ENCODE peak calls at places on chromosomes 11 and 22, in four cellular contexts. P is SJSA1, G is GM12878, S is NT2/D1. R is an unnamed sample. For H3K4me1, the result is how much of the 10 kb centered on the place peaks cover.

GRCh38 chr11:46295312-46295995 is 18.0 kb downstream of the CREB3L1 start:
- DNase-seq in S (peak), G (no peak), P (peak), R (peak)

GRCh38 chr22:36398602-36399472 is 11.1 kb upstream of the MYH9 start:
- DNase-seq in P (peak), G (no peak), S (no peak), R (no peak)

GRCh38 chr11:116509566-116509965 is 263.2 kb downstream of the BUD13 start:
- DNase-seq in G (no peak), P (no peak), S (no peak), R (no peak)

GRCh38 chr11:704189-704798 is 1.7 kb upstream of the EPS8L2 start:
- DNase-seq in S (no peak), G (no peak), P (no peak), R (no peak)

GRCh38 chr22:48957311-48957986 is 870.2 kb downstream of the BRD1 start:
- DNase-seq in G (no peak), P (no peak), S (no peak), R (no peak)

GRCh38 chr22:22074634-22075381 is 92.2 kb upstream of the TOP3B start:
- DNase-seq in P (no peak), S (no peak), G (no peak), R (no peak)

GRCh38 chr11:11620966-11621880 is 582 bp downstream of the GALNT18 start:
- DNase-seq in P (peak), S (no peak), G (no peak), R (no peak)

GRCh38 chr11:10351768-10352641 is 47.1 kb downstream of the ADM start:
- DNase-seq in S (peak), G (no peak), P (peak), R (no peak)

GRCh38 chr22:46699091-46699490 is 39.0 kb downstream of the CERK start:
- DNase-seq in G (no peak), P (no peak), S (no peak), R (no peak)

GRCh38 chr11:1749787-1750351 is 526 bp downstream of the IFITM10 start:
- DNase-seq in P (peak), S (no peak), G (no peak), R (peak)

GRCh38 chr11:45102810-45103621 is 43.4 kb upstream of the PRDM11 start:
- DNase-seq in P (peak), G (peak), S (peak), R (peak)

GRCh38 chr22:48750826-48751440 is 1076.7 kb downstream of the BRD1 start:
- DNase-seq in S (no peak), P (no peak), G (no peak), R (no peak)

GRCh38 chr11:74839971-74840370 is 91.3 kb downstream of the RNF169 start:
- DNase-seq in S (no peak), G (no peak), P (no peak), R (no peak)

GRCh38 chr11:107996025-107996776 is 12.5 kb upstream of the CUL5 start:
- DNase-seq in S (no peak), G (no peak), P (no peak), R (no peak)

GRCh38 chr11:17764446-17765218 is 30.1 kb downstream of the KCNC1 start:
- DNase-seq in S (no peak), G (no peak), P (no peak), R (no peak)

GRCh38 chr11:73453562-73453961 is 77.4 kb downstream of the RELT start:
- DNase-seq in G (no peak), S (no peak), P (no peak), R (no peak)

GRCh38 chr11:62266558-62266957 is 3.4 kb upstream of the SCGB2A2 start:
- DNase-seq in S (no peak), P (no peak), G (no peak), R (no peak)

GRCh38 chr11:28448186-28448585 is 340.0 kb downstream of the METTL15 start:
- DNase-seq in G (no peak), S (no peak), P (no peak), R (no peak)

GRCh38 chr11:75780888-75781287 is 12.3 kb downstream of the DGAT2 start:
- DNase-seq in G (no peak), S (no peak), P (no peak), R (no peak)

GRCh38 chr11:95456704-95457491 is 225.9 kb upstream of the SESN3 start:
- DNase-seq in G (no peak), P (no peak), S (no peak), R (no peak)

GRCh38 chr22:21937041-21937820 is 15.4 kb downstream of the PPM1F start:
- DNase-seq in S (no peak), P (no peak), G (no peak), R (peak)

GRCh38 chr11:116445108-116446047 is 327.4 kb downstream of the BUD13 start:
- DNase-seq in P (no peak), S (peak), G (no peak), R (no peak)

GRCh38 chr11:88623536-88623935 is 286.0 kb upstream of the CTSC start:
- DNase-seq in S (no peak), P (no peak), G (no peak), R (no peak)

GRCh38 chr11:844693-845644 is 2.3 kb downstream of the TSPAN4 start:
- DNase-seq in S (peak), P (peak), G (no peak), R (peak)

GRCh38 chr22:36386351-36386899 is 1.3 kb downstream of the MYH9 start:
- DNase-seq in G (peak), P (no peak), S (no peak), R (peak)

GRCh38 chr11:45922425-45923082 is at the start of gene LARGE2:
- DNase-seq in S (no peak), G (no peak), P (no peak), R (peak)

GRCh38 chr11:123434262-123434661 is 4.2 kb downstream of the GRAMD1B start:
- DNase-seq in S (no peak), G (no peak), P (no peak), R (no peak)

GRCh38 chr11:32829680-32830412 is at the start of gene PRRG4:
- DNase-seq in S (no peak), P (peak), G (no peak), R (peak)

GRCh38 chr22:36405671-36406070 is 17.9 kb upstream of the MYH9 start:
- DNase-seq in G (no peak), P (peak), S (no peak), R (peak)

DNA sequence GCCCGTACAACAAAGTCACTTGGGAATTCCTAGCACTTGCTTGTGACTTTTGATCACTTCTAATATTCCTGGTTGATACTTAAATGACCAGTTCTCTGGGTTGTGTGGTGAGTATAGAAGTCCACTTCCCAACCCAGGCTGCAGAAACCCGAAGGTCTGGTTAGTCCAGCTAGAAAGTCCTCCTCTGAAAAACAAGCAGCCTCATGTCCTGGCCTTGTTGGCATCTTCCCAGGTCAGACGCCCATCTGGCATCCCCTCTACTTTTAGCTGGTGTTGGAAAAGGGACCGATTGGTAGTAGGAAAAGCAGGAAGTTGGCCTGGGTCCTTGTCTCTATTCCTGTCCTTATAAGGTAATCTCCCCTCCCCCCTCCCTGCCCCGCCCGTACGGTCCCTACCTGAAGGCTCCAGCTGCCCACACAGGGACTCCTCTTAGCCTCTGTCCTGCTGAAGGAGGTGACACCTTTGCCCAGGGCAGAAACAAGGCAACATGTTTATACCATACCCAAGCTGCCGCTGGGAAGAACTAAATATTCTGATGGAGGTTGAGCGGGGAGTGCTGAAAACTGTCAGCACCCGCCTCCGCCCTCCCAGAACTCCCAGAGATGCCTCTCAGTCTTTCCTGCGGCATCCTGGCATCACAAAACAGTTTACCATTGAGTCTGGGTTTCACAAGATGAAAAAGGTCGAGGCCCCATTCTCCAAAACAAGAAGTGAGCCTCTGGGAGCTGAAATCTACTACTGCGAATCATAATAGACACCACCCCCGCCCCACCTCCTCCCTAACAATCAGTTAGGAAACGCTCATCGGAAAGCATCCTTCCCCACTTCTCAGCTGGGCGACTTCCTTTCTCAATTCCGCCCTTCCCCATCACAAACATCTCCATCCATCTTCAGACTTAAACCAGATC is 1.3 kb downstream of the SUN2 start:
- DNase-seq in S (no peak), G (no peak), P (peak), R (peak)
- H3K4me1 ChIP-seq in S (under half), G (under half), P (under half), R (under half)

GRCh38 chr11:84163115-84163514 is 876.9 kb upstream of the CCDC90B start:
- DNase-seq in P (no peak), G (no peak), S (no peak), R (no peak)

DNA sequence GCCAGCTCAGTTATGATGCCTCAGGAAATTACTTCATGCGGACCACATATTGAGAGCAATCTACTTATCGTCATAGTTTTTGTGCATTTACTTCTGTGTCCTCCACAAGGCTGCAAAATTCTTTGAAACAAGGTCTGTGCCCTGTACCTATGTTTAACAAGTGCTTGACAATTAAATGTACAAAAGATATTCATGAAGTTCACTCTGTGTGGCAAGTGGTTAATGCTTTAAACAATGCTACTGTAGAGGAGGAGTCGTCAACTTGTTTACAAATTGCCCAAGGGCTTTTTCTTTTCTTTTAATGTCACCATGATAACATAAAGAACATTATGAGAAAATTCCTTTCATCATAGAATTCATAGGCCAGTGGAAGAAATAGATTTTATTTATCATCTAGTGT is 871.5 kb upstream of the CCDC90B start:
- DNase-seq in P (no peak), S (no peak), G (no peak), R (no peak)
- H3K4me3 ChIP-seq in P (no peak), S (no peak), G (no peak), R (no peak)

DNA sequence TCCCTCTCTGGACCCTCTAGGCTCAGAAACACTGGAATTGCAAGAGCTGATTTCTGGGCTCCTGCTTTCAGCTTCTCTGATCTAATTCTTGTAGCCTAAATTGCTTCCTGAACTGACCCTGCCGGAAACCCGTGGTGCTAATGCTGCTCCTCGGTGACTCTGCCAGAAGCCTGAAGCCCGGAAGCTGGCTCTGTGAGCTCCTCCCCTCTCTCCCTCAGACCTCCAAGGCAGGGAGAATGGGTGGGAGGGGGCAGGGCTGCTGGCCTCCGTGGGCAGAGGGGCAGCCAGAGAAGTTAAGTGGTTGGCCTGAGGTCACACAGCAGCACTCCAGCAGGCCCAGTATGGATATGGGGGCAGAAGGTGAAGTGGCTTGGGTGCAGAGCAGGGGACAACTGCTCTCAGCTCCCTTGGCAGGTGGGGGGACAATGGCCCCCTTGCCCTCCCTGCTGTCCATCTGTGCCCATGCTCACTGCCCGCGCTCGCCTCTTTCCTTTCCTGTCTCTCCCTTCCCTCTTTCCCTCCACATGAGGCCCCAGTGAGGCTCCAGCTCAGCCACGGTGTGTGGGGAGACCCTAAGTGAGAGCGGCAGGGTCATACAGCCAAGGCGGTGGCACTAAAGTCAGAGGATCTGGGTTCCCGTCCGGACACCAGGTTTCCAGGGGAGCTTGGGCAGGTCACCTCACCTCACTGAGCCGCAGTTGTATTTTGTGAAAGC is 16.2 kb downstream of the CAPN5 start:
- DNase-seq in P (no peak), G (no peak), S (no peak), R (peak)
- H3K4me1 ChIP-seq in P (under half), G (under half), S (under half), R (under half)

GRCh38 chr11:111841370-111842053 is 29.9 kb downstream of the ALG9 start:
- DNase-seq in S (peak), G (peak), P (peak), R (peak)
- H3K4me3 ChIP-seq in S (no peak), G (no peak), P (no peak), R (no peak)